ENCODE peak calls at places on chromosomes 13 and 19, in ten cellular contexts. F is stomach; R is cerebellar nuclear complex; W is body of pancreas; C is activated CD4-positive, alpha-beta T cell treated with anti-CD3 and anti-CD28 coated beads, Interleukin-2, amount 10 ng/mL, durations not matched to agents 7 days and 5 days; S is activated gamma-delta T cell; U is stromal cell of bone marrow; D is naive thymus-derived CD4-positive, alpha-beta T cell; N is A549; Z is IMR-90. X is an unnamed sample.

GRCh38 chr13:61546413-61546812 is 130.8 kb upstream of the PCDH20 start:
- DNase-seq in F (no peak), R (no peak), W (no peak), C (no peak), S (no peak), U (no peak), D (no peak), N (no peak), Z (no peak), X (no peak)

GRCh38 chr13:46546084-46546786 is 6.7 kb upstream of the LRCH1 start:
- DNase-seq in F (no peak), R (no peak), W (no peak), C (no peak), S (no peak), U (no peak), D (no peak), N (no peak), Z (no peak), X (no peak)

GRCh38 chr19:27735314-27735713 is 1477.6 kb downstream of the UQCRFS1 start:
- DNase-seq in F (no peak), R (no peak), W (no peak), C (no peak), S (no peak), U (no peak), D (no peak), N (no peak), Z (no peak), X (no peak)

GRCh38 chr13:101520672-101521071 is 68.2 kb downstream of the ITGBL1 start:
- DNase-seq in F (no peak), R (no peak), W (no peak), C (peak; percentile 37), S (no peak), U (peak; percentile 66), D (peak; percentile 6), N (no peak), Z (peak; percentile 86), X (no peak)

GRCh38 chr19:53333071-53333465 is 481 bp upstream of the ZNF845 start:
- DNase-seq in F (peak; percentile 42), R (peak; percentile 14), W (peak; percentile 53), C (peak; percentile 33), S (no peak), U (peak; percentile 11), D (no peak), N (no peak), Z (no peak), X (no peak)

GRCh38 chr13:42728507-42729180 is 52.7 kb upstream of the FAM216B start:
- DNase-seq in F (no peak), R (no peak), W (no peak), C (no peak), S (no peak), U (no peak), D (no peak), N (no peak), Z (no peak), X (peak; percentile 78)

GRCh38 chr13:41614671-41615519 is 157.5 kb downstream of the RGCC start:
- DNase-seq in F (no peak), R (no peak), W (no peak), C (no peak), S (no peak), U (no peak), D (no peak), N (no peak), Z (peak; percentile 54), X (no peak)

GRCh38 chr13:59543418-59543817 is 620.3 kb downstream of the DIAPH3 start:
- DNase-seq in F (no peak), R (no peak), W (no peak), C (no peak), S (no peak), U (no peak), D (no peak), N (no peak), Z (no peak), X (no peak)

GRCh38 chr13:21583496-21583895 is 20.5 kb downstream of the MICU2 start:
- DNase-seq in F (no peak), R (no peak), W (no peak), C (no peak), S (no peak), U (no peak), D (no peak), N (no peak), Z (peak; percentile 66), X (no peak)

GRCh38 chr19:13001502-13002388 is 6.5 kb downstream of the NFIX start:
- DNase-seq in F (peak; percentile 71), R (peak; percentile 56), W (no peak), C (no peak), S (no peak), U (no peak), D (no peak), N (no peak), Z (no peak), X (peak; percentile 45)